ENCODE peak calls at places on chromosomes 13 and 19, in six cellular contexts. Y is stimulated activated CD8-positive, alpha-beta memory T cell treated with anti-CD3 and anti-CD28 coated beads, Interleukin-2, amount 100 ng/mL, for 48 hours; W is activated CD4-positive, CD25-positive, alpha-beta regulatory T cell treated with anti-CD3 and anti-CD28 coated beads, Interleukin-2, amount 50 U/mL, for 72 hours; N is ureter; P is mesenteric fat pad; L is AG04450. V is an unnamed sample.

GRCh38 chr19:38653028-38653571 is 5.7 kb downstream of the ACTN4 start:
- DNase-seq in Y (no peak), W (no peak), N (no peak), P (no peak), L (no peak), V (no peak)

GRCh38 chr13:97878421-97879375 is 74.8 kb upstream of the IPO5 start:
- DNase-seq in Y (no peak), W (no peak), N (no peak), P (no peak), L (no peak), V (no peak)

GRCh38 chr13:60347174-60347573 is 49.8 kb upstream of the TDRD3 start:
- DNase-seq in Y (no peak), W (no peak), N (no peak), P (no peak), L (no peak), V (no peak)

GRCh38 chr13:51519839-51520238 is 64.4 kb upstream of the WDFY2 start:
- DNase-seq in Y (no peak), W (no peak), N (no peak), P (no peak), L (no peak), V (no peak)

GRCh38 chr19:35357867-35358573 is at the start of gene FFAR3:
- DNase-seq in Y (no peak), W (no peak), N (no peak), P (peak), L (no peak), V (no peak)

GRCh38 chr19:56176881-56177280 is 1.1 kb downstream of the GALP start:
- DNase-seq in Y (no peak), W (no peak), N (no peak), P (no peak), L (no peak), V (no peak)

GRCh38 chr19:19259741-19260140 is 13.4 kb downstream of the TM6SF2 start:
- DNase-seq in Y (no peak), W (no peak), N (no peak), P (no peak), L (no peak), V (no peak)

GRCh38 chr13:33328691-33329090 is 43.1 kb upstream of the STARD13 start:
- DNase-seq in Y (no peak), W (no peak), N (no peak), P (no peak), L (no peak), V (no peak)

GRCh38 chr19:19268453-19269385 is 4.4 kb downstream of the TM6SF2 start:
- DNase-seq in Y (no peak), W (no peak), N (no peak), P (no peak), L (no peak), V (no peak)

GRCh38 chr19:3057275-3057714 is 5.0 kb downstream of the TLE5 start:
- DNase-seq in Y (no peak), W (no peak), N (peak), P (peak), L (no peak), V (no peak)

GRCh38 chr19:35334064-35334753 is 5.2 kb downstream of the CD22 start:
- DNase-seq in Y (no peak), W (no peak), N (no peak), P (no peak), L (no peak), V (no peak)

GRCh38 chr13:51687928-51688714 is 103.9 kb downstream of the WDFY2 start:
- DNase-seq in Y (no peak), W (no peak), N (no peak), P (no peak), L (no peak), V (no peak)

GRCh38 chr13:79779761-79780160 is 298.8 kb downstream of the NDFIP2 start:
- DNase-seq in Y (no peak), W (no peak), N (no peak), P (no peak), L (no peak), V (no peak)

GRCh38 chr13:51728972-51729371 is 75.0 kb downstream of the DHRS12 start:
- DNase-seq in Y (no peak), W (no peak), N (no peak), P (no peak), L (peak), V (no peak)

GRCh38 chr13:21661510-21661909 is 9.4 kb upstream of the FGF9 start:
- DNase-seq in Y (no peak), W (no peak), N (no peak), P (no peak), L (no peak), V (no peak)

GRCh38 chr19:51681286-51681956 is 11.7 kb upstream of the SPACA6 start:
- DNase-seq in Y (no peak), W (no peak), N (no peak), P (no peak), L (no peak), V (no peak)

GRCh38 chr13:38763446-38764381 is 76.8 kb downstream of the FREM2 start:
- DNase-seq in Y (no peak), W (no peak), N (no peak), P (no peak), L (no peak), V (no peak)

GRCh38 chr19:38551450-38551813 is 66.3 kb downstream of the MAP4K1 start:
- DNase-seq in Y (peak), W (peak), N (no peak), P (no peak), L (no peak), V (no peak)

GRCh38 chr19:1280588-1281269 is 4.9 kb upstream of the EFNA2 start:
- DNase-seq in Y (no peak), W (no peak), N (no peak), P (no peak), L (no peak), V (no peak)

GRCh38 chr19:30790048-30790680 is 418.0 kb downstream of the ZNF536 start:
- DNase-seq in Y (no peak), W (no peak), N (peak), P (no peak), L (no peak), V (no peak)

GRCh38 chr13:75153834-75154233 is 328.1 kb downstream of the TBC1D4 start:
- DNase-seq in Y (no peak), W (no peak), N (no peak), P (no peak), L (no peak), V (no peak)

GRCh38 chr19:53908106-53908932 is 759 bp upstream of the CACNG7 start:
- DNase-seq in Y (peak), W (peak), N (no peak), P (no peak), L (peak), V (no peak)

GRCh38 chr19:10289167-10289835 is 451 bp upstream of the ICAM5 start:
- DNase-seq in Y (peak), W (peak), N (no peak), P (no peak), L (no peak), V (no peak)

GRCh38 chr19:58516246-58516836 is 3.3 kb downstream of the ZBTB45 start:
- DNase-seq in Y (no peak), W (no peak), N (no peak), P (no peak), L (no peak), V (no peak)

GRCh38 chr19:44278181-44278690 is 18.6 kb downstream of the ZNF233 start:
- DNase-seq in Y (no peak), W (no peak), N (no peak), P (no peak), L (no peak), V (no peak)

GRCh38 chr13:114146173-114146572 is 13.8 kb upstream of the RASA3 start:
- DNase-seq in Y (no peak), W (no peak), N (no peak), P (peak), L (no peak), V (no peak)

GRCh38 chr13:40230833-40231266 is 435.6 kb downstream of the FOXO1 start:
- DNase-seq in Y (no peak), W (no peak), N (no peak), P (no peak), L (no peak), V (no peak)

GRCh38 chr19:58543826-58544590 is at the start of gene TRIM28:
- DNase-seq in Y (peak), W (peak), N (peak), P (peak), L (peak), V (peak)

GRCh38 chr19:7970716-7971448 is 27.4 kb upstream of the TIMM44 start:
- DNase-seq in Y (no peak), W (no peak), N (no peak), P (no peak), L (no peak), V (peak)

GRCh38 chr13:59734393-59734792 is 429.3 kb downstream of the DIAPH3 start:
- DNase-seq in Y (no peak), W (no peak), N (no peak), P (no peak), L (no peak), V (peak)

GRCh38 chr19:12789904-12790619 is 1.2 kb upstream of the JUNB start:
- DNase-seq in Y (peak), W (peak), N (peak), P (peak), L (peak), V (peak)

GRCh38 chr13:33349996-33350826 is 64.7 kb upstream of the STARD13 start:
- DNase-seq in Y (no peak), W (no peak), N (peak), P (peak), L (no peak), V (no peak)

GRCh38 chr19:1354496-1355257 is 29.0 kb upstream of the NDUFS7 start:
- DNase-seq in Y (peak), W (peak), N (peak), P (peak), L (peak), V (peak)

GRCh38 chr13:72886272-72887062 is 104.5 kb downstream of the PIBF1 start:
- DNase-seq in Y (no peak), W (no peak), N (no peak), P (no peak), L (no peak), V (no peak)

GRCh38 chr13:29861694-29862110 is 11.3 kb upstream of the UBL3 start:
- DNase-seq in Y (no peak), W (no peak), N (no peak), P (no peak), L (peak), V (no peak)

GRCh38 chr13:40665754-40666057 is 735 bp downstream of the FOXO1 start:
- DNase-seq in Y (no peak), W (no peak), N (no peak), P (no peak), L (no peak), V (no peak)

GRCh38 chr19:36837525-36837901 is 674 bp downstream of the ZNF790 start:
- DNase-seq in Y (no peak), W (no peak), N (no peak), P (no peak), L (no peak), V (no peak)

GRCh38 chr19:1265611-1266115 is 3.5 kb upstream of the CIRBP start:
- DNase-seq in Y (no peak), W (no peak), N (peak), P (no peak), L (no peak), V (no peak)

V was measured in GM12892.